ENCODE peak calls at places on chromosomes 5 and 9, in ten cellular contexts. Y is aorta; D is SJSA1; U is suprapubic skin; T is heart right ventricle; Z is psoas muscle; Q is PC-3; A is endodermal cell; M is NT2/D1; W is CD8-positive, alpha-beta T cell. X is an unnamed sample. For H3K27me3 and H3K9me3, the result is how much of the 10 kb centered on the place peaks cover.

GRCh38 chr9:135565636-135566035 is 4.1 kb downstream of the PAEP start:
- DNase-seq in Y (no peak), T (no peak), D (no peak), Z (no peak), A (peak), W (no peak), U (no peak), M (no peak), Q (no peak), X (no peak)

GRCh38 chr5:176737001-176737745 is 73.2 kb upstream of the UNC5A start:
- DNase-seq in Q (no peak), D (no peak), M (no peak), Y (no peak), U (peak), T (no peak), W (no peak), A (peak), Z (no peak), X (no peak)

GRCh38 chr9:127130661-127131538 is 8.5 kb upstream of the ANGPTL2 start:
- DNase-seq in A (no peak), Z (peak), M (no peak), T (no peak), D (peak), W (no peak), Q (peak), Y (no peak), U (peak), X (peak)

GRCh38 chr5:1542755-1543154 is 19.0 kb upstream of the LPCAT1 start:
- DNase-seq in M (no peak), Q (peak), Y (peak), T (no peak), D (no peak), U (peak), W (no peak), Z (peak), A (peak), X (peak)

GRCh38 chr9:94908583-94909249 is 182.2 kb downstream of the AOPEP start:
- DNase-seq in Q (no peak), U (no peak), W (no peak), T (no peak), D (no peak), A (peak), M (no peak), Y (peak), Z (no peak), X (peak)

GRCh38 chr9:76510041-76510440 is 51.1 kb downstream of the GCNT1 start:
- DNase-seq in A (no peak), D (no peak), W (no peak), Z (no peak), U (no peak), T (no peak), Q (no peak), Y (no peak), M (no peak), X (no peak)

GRCh38 chr5:14038341-14038959 is 94.0 kb upstream of the DNAH5 start:
- DNase-seq in D (peak), Z (no peak), U (no peak), Q (peak), Y (no peak), W (no peak), M (no peak), T (no peak), A (peak), X (no peak)

GRCh38 chr5:156675402-156675801 is 174.7 kb upstream of the PPP1R2B start:
- DNase-seq in Z (no peak), Y (no peak), M (no peak), Q (no peak), U (no peak), A (no peak), D (no peak), T (no peak), W (no peak), X (no peak)

GRCh38 chr5:45252991-45253390 is 443.2 kb downstream of the HCN1 start:
- DNase-seq in D (no peak), U (no peak), A (no peak), Y (no peak), Z (no peak), Q (no peak), W (no peak), T (no peak), M (no peak), X (no peak)

GRCh38 chr9:32854271-32854670 is 70.9 kb downstream of the TMEM215 start:
- DNase-seq in W (no peak), D (no peak), T (no peak), U (no peak), Z (no peak), M (no peak), Y (no peak), Q (no peak), A (no peak), X (no peak)

GRCh38 chr9:37410969-37411785 is 11.3 kb upstream of the GRHPR start:
- DNase-seq in Q (no peak), W (no peak), T (no peak), U (no peak), M (no peak), D (no peak), A (peak), Y (peak), Z (no peak), X (no peak)

GRCh38 chr5:169873642-169874041 is 106.7 kb downstream of the INSYN2B start:
- DNase-seq in Y (no peak), W (no peak), Q (no peak), M (peak), U (no peak), Z (peak), D (no peak), A (no peak), T (no peak), X (no peak)

DNA sequence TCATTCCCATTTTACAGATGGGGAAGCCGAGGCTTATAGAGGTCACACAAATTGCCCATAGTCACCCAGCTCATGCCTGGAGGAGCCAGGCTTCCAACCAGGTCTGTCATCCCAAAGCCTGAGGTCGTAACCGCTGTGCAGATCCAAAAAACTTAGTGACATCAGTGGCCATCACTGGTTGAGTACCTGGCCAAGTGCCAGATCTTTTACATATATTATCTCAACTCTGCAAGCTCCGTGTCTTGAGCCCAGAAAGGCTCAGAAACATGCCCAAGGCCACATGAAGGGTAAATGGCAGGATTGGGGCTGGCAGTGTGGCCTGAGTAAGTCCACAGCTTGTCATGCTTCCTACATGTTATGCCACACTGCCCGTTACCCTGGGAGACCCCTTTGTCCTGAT is 13.5 kb downstream of the CFAP77 start:
- DNase-seq in Q (no peak), W (no peak), A (no peak), Z (no peak), M (no peak), T (no peak), Y (no peak), U (no peak), D (no peak), X (no peak)
- H3K27me3 ChIP-seq in Q (under half), W (under half), A (under half), Z (under half), M (under half), T (under half), Y (under half), U (half or more), D (under half), X (under half)

GRCh38 chr5:150904479-150905311 is at the start of gene ZNF300:
- DNase-seq in Y (peak), M (peak), U (peak), A (peak), W (peak), D (peak), Z (peak), Q (no peak), T (peak), X (peak)
- H3K9me3 ChIP-seq in Y (under half), M (half or more), U (under half), A (half or more), W (under half), D (under half), Z (half or more), Q (half or more), T (half or more), X (under half)

GRCh38 chr5:135041145-135041587 is 7.1 kb upstream of the PITX1 start:
- DNase-seq in T (no peak), U (no peak), D (no peak), M (no peak), A (no peak), W (no peak), Z (no peak), Q (no peak), Y (no peak), X (no peak)
- H3K27me3 ChIP-seq in T (half or more), U (half or more), D (under half), M (half or more), A (half or more), W (under half), Z (under half), Q (under half), Y (under half), X (under half)

GRCh38 chr9:101408374-101409078 is 9.9 kb downstream of the ZNF189 start:
- DNase-seq in Z (no peak), Q (no peak), T (no peak), Y (no peak), A (no peak), M (no peak), W (no peak), U (no peak), D (no peak), X (no peak)
- H3K9me3 ChIP-seq in Z (half or more), Q (under half), T (half or more), Y (under half), A (half or more), M (half or more), W (half or more), U (half or more), D (under half), X (under half)

GRCh38 chr5:17056056-17056690 is 120.1 kb upstream of the MYO10 start:
- DNase-seq in D (peak), W (no peak), A (peak), U (no peak), Z (no peak), Q (peak), M (no peak), Y (no peak), T (no peak), X (no peak)
- H3K27me3 ChIP-seq in D (under half), W (under half), A (under half), U (under half), Z (under half), Q (under half), M (under half), Y (under half), T (under half), X (under half)

GRCh38 chr5:140875085-140876065 is at the start of gene PCDHA12:
- DNase-seq in M (no peak), D (no peak), Z (no peak), W (no peak), Q (peak), T (no peak), Y (no peak), A (peak), U (no peak), X (no peak)
- H3K9me3 ChIP-seq in M (under half), D (under half), Z (under half), W (under half), Q (under half), T (under half), Y (under half), A (under half), U (under half), X (under half)

GRCh38 chr5:141760753-141761152 is 78.7 kb upstream of the ARAP3 start:
- DNase-seq in T (no peak), Y (no peak), M (no peak), U (no peak), W (no peak), D (no peak), A (no peak), Z (no peak), Q (no peak), X (no peak)

GRCh38 chr5:141762790-141763368 is 80.8 kb upstream of the ARAP3 start:
- DNase-seq in Z (no peak), Q (no peak), M (no peak), D (no peak), U (no peak), Y (no peak), W (no peak), A (no peak), T (no peak), X (no peak)

GRCh38 chr5:141763526-141763925 is 81.5 kb upstream of the ARAP3 start:
- DNase-seq in D (no peak), T (no peak), W (no peak), Q (no peak), Y (no peak), U (no peak), M (no peak), Z (no peak), A (no peak), X (no peak)

GRCh38 chr5:141760193-141760592 is 78.2 kb upstream of the ARAP3 start:
- DNase-seq in Q (peak), M (no peak), A (no peak), Z (no peak), W (no peak), U (no peak), D (no peak), T (no peak), Y (no peak), X (no peak)

GRCh38 chr5:141762316-141762715 is 80.3 kb upstream of the ARAP3 start:
- DNase-seq in U (no peak), Q (no peak), T (no peak), D (no peak), W (no peak), Y (no peak), Z (no peak), M (no peak), A (no peak), X (no peak)
- H3K27me3 ChIP-seq in U (half or more), Q (under half), T (under half), D (half or more), W (under half), Y (under half), Z (under half), M (under half), A (under half), X (under half)

DNA sequence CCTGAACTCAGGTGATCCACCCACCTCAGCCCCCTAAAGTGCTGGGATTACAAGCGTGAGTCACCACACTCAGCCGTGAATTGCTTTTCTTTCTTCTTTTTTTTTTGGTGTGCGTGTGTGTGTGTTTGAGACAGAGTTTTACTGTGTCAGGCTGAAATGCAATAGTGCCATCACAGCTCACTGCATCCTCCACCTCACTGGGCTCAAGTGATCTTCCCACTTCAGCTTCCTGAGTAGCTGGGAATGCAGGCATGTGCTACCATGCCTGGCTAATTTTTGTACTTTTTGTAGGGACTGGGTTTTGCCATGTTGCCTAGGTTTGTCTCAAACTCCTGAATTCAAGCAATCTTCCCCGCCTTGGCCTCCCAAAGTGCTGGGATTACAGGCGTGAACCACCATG is 113.7 kb upstream of the HAPLN1 start:
- DNase-seq in Y (no peak), A (no peak), D (no peak), Z (no peak), M (no peak), W (no peak), Q (no peak), T (no peak), U (no peak), X (no peak)
- H3K9me3 ChIP-seq in Y (under half), A (under half), D (under half), Z (under half), M (under half), W (under half), Q (under half), T (under half), U (under half), X (under half)